ENCODE peak calls at places on chromosomes 1 and 21, in five cellular contexts. X is neural progenitor cell; C is fibroblast of lung; Q is CD4-positive, alpha-beta T cell; V is mesothelial cell of epicardium. S is an unnamed sample.

GRCh38 chr1:17585266-17585987 is 45.9 kb downstream of the ARHGEF10L start:
- DNase-seq in X (no peak), C (no peak), Q (no peak), V (no peak), S (no peak)

GRCh38 chr1:21573971-21574458 is 64.8 kb downstream of the ALPL start:
- DNase-seq in X (peak; percentile 86), C (peak; percentile 72), Q (no peak), V (no peak), S (no peak)

GRCh38 chr1:33007190-33008050 is 29.3 kb downstream of the AK2 start:
- DNase-seq in X (peak; percentile 44), C (peak; percentile 90), Q (peak; percentile 5), V (no peak), S (no peak)

GRCh38 chr1:172390620-172391491 is 29.6 kb upstream of the C1orf105 start:
- DNase-seq in X (peak; percentile 23), C (no peak), Q (no peak), V (no peak), S (peak; percentile 25)

GRCh38 chr1:18285533-18285924 is 177.9 kb downstream of the IGSF21 start:
- DNase-seq in X (no peak), C (no peak), Q (no peak), V (no peak), S (peak; percentile 22)

GRCh38 chr1:39250460-39251240 is 46.2 kb downstream of the MACF1 start:
- DNase-seq in X (no peak), C (peak; percentile 63), Q (no peak), V (no peak), S (no peak)

GRCh38 chr1:220462756-220463155 is 65.2 kb upstream of the MARK1 start:
- DNase-seq in X (peak; percentile 79), C (no peak), Q (no peak), V (no peak), S (no peak)

GRCh38 chr1:180230416-180230790 is 339 bp downstream of the LHX4 start:
- DNase-seq in X (peak; percentile 65), C (no peak), Q (no peak), V (no peak), S (no peak)

GRCh38 chr1:1833916-1834325 is 55.7 kb upstream of the NADK start:
- DNase-seq in X (peak; percentile 67), C (no peak), Q (no peak), V (no peak), S (peak; percentile 28)

GRCh38 chr1:243732627-243733026 is 117.4 kb downstream of the AKT3 start:
- DNase-seq in X (peak; percentile 12), C (no peak), Q (no peak), V (no peak), S (no peak)

GRCh38 chr1:212467843-212468482 is 35.2 kb downstream of the NENF start:
- DNase-seq in X (no peak), C (no peak), Q (no peak), V (no peak), S (peak; percentile 54)

DNA sequence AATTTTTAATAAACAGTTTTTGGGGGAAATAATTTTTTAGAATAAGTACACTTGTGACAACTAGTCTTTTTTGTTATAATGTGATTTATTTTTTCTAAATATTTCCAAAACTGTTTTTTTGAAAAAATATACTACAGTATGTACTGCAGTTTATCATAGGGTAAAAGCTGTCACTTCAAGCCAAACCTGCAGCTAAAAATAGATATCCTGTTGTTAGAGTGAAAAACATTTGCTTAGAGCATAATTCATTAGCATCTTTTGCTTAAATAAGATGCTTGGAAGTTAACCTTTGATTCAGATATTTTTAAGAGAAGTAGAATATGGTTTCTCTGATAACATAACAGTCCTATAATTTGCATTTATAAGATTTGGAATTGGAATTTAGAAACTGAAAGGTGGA is 21.5 kb downstream of the PRKACB start:
- DNase-seq in X (no peak), C (no peak), Q (no peak), V (no peak), S (no peak)
- TF ChIP-seq CTCF in X (no peak), C (no peak), Q (no peak), V (no peak), S (no peak)

GRCh38 chr1:225962440-225962975 is 21.5 kb upstream of the LEFTY2 start:
- DNase-seq in X (peak; percentile 82), C (peak; percentile 15), Q (peak; percentile 26), V (no peak), S (peak; percentile 81)
- TF ChIP-seq CTCF in X (peak; percentile 94), C (no peak), Q (peak; percentile 62), V (peak; percentile 65), S (peak; percentile 76)

GRCh38 chr1:14608308-14608707 is 9.8 kb downstream of the KAZN start:
- DNase-seq in X (no peak), C (no peak), Q (no peak), V (no peak), S (no peak)
- TF ChIP-seq CTCF in X (peak; percentile 34), C (no peak), Q (no peak), V (peak; percentile 68), S (no peak)

DNA sequence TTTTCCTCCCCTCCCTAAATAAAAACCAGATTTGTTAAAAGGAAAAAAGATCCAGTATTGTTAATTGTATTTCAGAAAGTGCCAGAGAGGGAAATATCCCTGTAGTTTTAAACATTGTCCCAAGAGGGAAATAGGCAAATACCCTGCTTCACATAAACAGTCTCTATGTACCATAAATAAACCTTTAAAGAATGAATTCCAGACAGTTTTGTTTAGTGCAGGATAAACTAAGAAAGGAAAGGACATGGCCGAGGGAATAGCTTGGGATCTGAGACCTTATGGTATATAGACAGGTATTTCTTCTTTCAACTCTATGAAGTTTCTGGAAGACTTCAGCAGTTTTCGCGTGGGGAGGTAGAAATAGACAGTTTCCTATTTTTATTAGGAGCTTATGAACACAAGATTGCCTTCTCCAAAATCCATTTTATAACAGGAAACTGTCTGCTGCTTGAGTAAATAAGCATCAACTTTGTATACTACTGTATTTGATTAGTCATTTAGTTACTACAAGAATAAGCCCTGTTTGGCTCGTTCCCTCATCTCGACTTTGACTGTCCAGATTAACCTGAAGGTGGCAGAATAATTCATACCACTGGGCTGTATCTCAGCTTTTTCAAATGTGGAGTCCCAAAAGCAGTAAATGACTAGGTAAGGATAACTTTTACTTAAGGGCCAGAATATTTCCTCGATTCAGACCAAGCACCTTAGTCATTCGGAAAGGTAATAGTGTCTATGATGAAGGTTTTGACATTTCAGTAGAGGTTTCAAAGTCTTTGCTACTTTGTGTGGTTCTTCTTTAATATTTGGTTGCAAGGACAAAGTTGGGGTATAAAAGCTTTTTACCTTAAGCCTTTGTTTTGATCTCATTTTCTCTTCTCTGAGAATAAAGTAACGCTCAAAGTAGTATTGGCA is 177.5 kb downstream of the VPS13D start:
- DNase-seq in X (no peak), C (peak; percentile 80), Q (no peak), V (no peak), S (peak; percentile 18)
- TF ChIP-seq CTCF in X (peak; percentile 3), C (peak; percentile 16), Q (peak; percentile 54), V (no peak), S (no peak)

GRCh38 chr1:215637041-215637573 is 70.0 kb downstream of the KCTD3 start:
- DNase-seq in X (no peak), C (peak; percentile 95), Q (no peak), V (no peak), S (no peak)
- TF ChIP-seq CTCF in X (no peak), C (no peak), Q (no peak), V (no peak), S (no peak)

DNA sequence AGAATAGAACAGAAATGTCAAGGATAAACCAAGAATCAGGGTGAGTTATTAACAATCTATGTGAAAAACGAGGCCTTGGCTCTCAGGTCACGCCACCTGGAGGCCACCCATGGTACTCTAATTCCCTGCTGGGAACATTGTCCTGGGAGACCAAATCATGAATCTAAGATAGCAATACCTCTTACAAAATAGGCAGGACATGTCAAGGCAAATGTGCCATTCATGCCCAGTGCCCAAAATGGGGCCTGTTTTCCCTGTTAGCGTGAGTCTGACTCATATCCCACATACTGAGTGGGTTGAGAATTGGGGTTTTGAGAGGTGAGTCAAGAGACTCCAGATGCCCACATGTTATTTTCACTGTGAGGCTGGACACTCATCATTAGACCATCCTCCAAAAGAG is 380.8 kb downstream of the HHIPL2 start:
- DNase-seq in X (peak; percentile 46), C (peak; percentile 70), Q (no peak), V (no peak), S (peak; percentile 27)
- TF ChIP-seq CTCF in X (peak; percentile 66), C (peak; percentile 50), Q (no peak), V (peak; percentile 70), S (peak; percentile 73)

GRCh38 chr21:17088500-17088899 is 424.3 kb upstream of the CXADR start:
- DNase-seq in X (no peak), C (no peak), Q (no peak), V (no peak), S (no peak)
- TF ChIP-seq CTCF in X (no peak), C (no peak), Q (no peak), V (no peak), S (no peak)

GRCh38 chr1:87474098-87474497 is 145.4 kb downstream of the LMO4 start:
- DNase-seq in X (no peak), C (no peak), Q (no peak), V (no peak), S (no peak)

GRCh38 chr1:87473203-87473661 is 144.6 kb downstream of the LMO4 start:
- DNase-seq in X (no peak), C (no peak), Q (no peak), V (no peak), S (no peak)

GRCh38 chr1:87472716-87473115 is 144.0 kb downstream of the LMO4 start:
- DNase-seq in X (no peak), C (no peak), Q (no peak), V (no peak), S (no peak)

DNA sequence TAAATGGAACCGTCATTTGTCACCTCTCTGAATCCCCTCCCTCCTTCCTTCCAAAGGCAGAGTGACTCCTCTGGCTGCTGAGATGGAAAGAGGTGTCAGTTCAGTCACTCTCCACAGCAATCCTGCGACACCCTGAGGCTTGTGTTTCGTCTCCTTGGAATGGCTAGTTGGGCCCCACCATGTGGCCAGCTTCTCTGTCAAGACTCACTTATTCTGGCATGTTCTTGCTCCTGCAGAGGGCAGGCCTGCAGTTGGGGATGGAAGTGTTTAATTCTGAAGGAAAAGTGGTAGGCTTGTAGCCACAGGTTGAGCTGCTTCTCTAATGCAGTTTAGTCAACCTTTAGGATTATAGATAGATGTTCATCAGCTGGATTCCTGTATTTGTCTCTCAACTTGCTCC is 149.6 kb downstream of the LMO4 start:
- DNase-seq in X (peak; percentile 56), C (peak; percentile 19), Q (no peak), V (no peak), S (no peak)
- TF ChIP-seq CTCF in X (peak; percentile 33), C (peak; percentile 21), Q (no peak), V (no peak), S (no peak)

GRCh38 chr1:60765204-60765603 is 317.2 kb upstream of the NFIA start:
- DNase-seq in X (peak; percentile 57), C (peak; percentile 64), Q (no peak), V (no peak), S (no peak)
- TF ChIP-seq CTCF in X (peak; percentile 70), C (peak; percentile 44), Q (no peak), V (peak; percentile 28), S (peak; percentile 32)

DNA sequence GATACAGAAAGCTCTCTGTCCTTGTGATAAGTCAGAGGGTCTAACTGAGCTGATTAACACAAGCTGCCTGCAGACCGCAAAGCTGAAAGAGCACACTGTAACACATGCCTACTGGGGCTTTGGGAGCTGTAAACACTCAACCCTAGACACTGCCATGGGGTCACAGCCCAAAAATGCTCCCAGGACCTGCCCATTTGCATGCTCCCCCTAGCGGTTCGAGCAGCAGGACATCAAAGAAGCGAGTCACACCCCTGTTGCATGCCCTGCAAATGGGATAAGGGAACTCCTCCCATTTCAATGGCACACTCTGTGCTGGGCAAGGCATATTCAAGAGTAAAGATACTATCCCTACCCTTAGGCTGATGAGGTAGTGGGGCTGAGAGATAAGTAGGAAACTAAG is 22.8 kb downstream of the LCE3E start:
- DNase-seq in X (no peak), C (no peak), Q (no peak), V (no peak), S (no peak)
- TF ChIP-seq CTCF in X (no peak), C (peak; percentile 9), Q (no peak), V (no peak), S (peak; percentile 45)